ENCODE peak calls at places on chromosome 18, in five cellular contexts. S is A549, R is bronchial epithelial cell, X is left ventricle myocardium inferior, P is HFF-Myc. G is an unnamed sample.

GRCh38 chr18:9468998-9469397 is 6.3 kb upstream of the RALBP1 start:
- DNase-seq in S (no peak), R (no peak), X (no peak), P (no peak), G (no peak)

GRCh38 chr18:64134044-64134757 is 14.7 kb downstream of the LINC00305 start:
- DNase-seq in R (peak; percentile 6), P (no peak), S (peak; percentile 3), X (no peak), G (no peak)

GRCh38 chr18:765764-766549 is 46.1 kb downstream of the YES1 start:
- DNase-seq in R (no peak), S (no peak), P (no peak), X (no peak), G (no peak)

GRCh38 chr18:3450358-3451107 is 561 bp downstream of the TGIF1 start:
- DNase-seq in S (peak; percentile 72), X (peak; percentile 70), R (no peak), P (no peak), G (peak; percentile 49)

GRCh38 chr18:79756826-79757225 is 40.9 kb upstream of the KCNG2 start:
- DNase-seq in S (no peak), P (no peak), R (no peak), X (no peak), G (no peak)

GRCh38 chr18:63850010-63850409 is 37.5 kb upstream of the SERPINB2 start:
- DNase-seq in P (peak; percentile 21), R (peak; percentile 86), X (no peak), S (peak; percentile 62), G (no peak)

GRCh38 chr18:678482-679182 is 21.2 kb downstream of the TYMS start:
- DNase-seq in P (no peak), S (no peak), X (no peak), R (no peak), G (no peak)

GRCh38 chr18:51097046-51097822 is 67.2 kb downstream of the SMAD4 start:
- DNase-seq in S (no peak), R (no peak), P (no peak), X (no peak), G (no peak)

GRCh38 chr18:32763306-32763705 is 9.5 kb downstream of the KLHL14 start:
- DNase-seq in S (no peak), R (no peak), X (no peak), P (no peak), G (no peak)

GRCh38 chr18:29154758-29155725 is 978.1 kb upstream of the CDH2 start:
- DNase-seq in S (peak; percentile 45), P (peak; percentile 87), X (no peak), R (peak; percentile 95), G (no peak)

GRCh38 chr18:27871731-27872130 is 305.2 kb downstream of the CDH2 start:
- DNase-seq in R (no peak), P (no peak), S (no peak), X (no peak), G (no peak)

GRCh38 chr18:12015697-12016062 is 34.4 kb downstream of the IMPA2 start:
- DNase-seq in R (peak; percentile 85), S (no peak), P (no peak), X (peak; percentile 72), G (no peak)

GRCh38 chr18:3623769-3624545 is 174.0 kb downstream of the TGIF1 start:
- DNase-seq in X (peak; percentile 71), P (peak; percentile 87), R (peak; percentile 96), S (peak; percentile 99), G (peak; percentile 32)

GRCh38 chr18:9855686-9856085 is 30.1 kb upstream of the TXNDC2 start:
- DNase-seq in R (no peak), S (no peak), X (no peak), P (no peak), G (no peak)

GRCh38 chr18:21853020-21853419 is 112.4 kb downstream of the MIB1 start:
- DNase-seq in X (no peak), S (no peak), P (no peak), R (no peak), G (no peak)

GRCh38 chr18:52341617-52342381 is 1.8 kb downstream of the DCC start:
- DNase-seq in X (no peak), P (no peak), R (no peak), S (peak; percentile 4), G (no peak)

GRCh38 chr18:52340466-52341378 is 725 bp downstream of the DCC start:
- DNase-seq in S (no peak), R (no peak), X (no peak), P (no peak), G (no peak)

GRCh38 chr18:52345428-52345827 is 5.4 kb downstream of the DCC start:
- DNase-seq in X (no peak), R (no peak), P (no peak), S (no peak), G (no peak)

GRCh38 chr18:52343731-52344340 is 3.8 kb downstream of the DCC start:
- DNase-seq in X (no peak), P (no peak), S (no peak), R (no peak), G (no peak)

GRCh38 chr18:52343138-52343537 is 3.1 kb downstream of the DCC start:
- DNase-seq in S (peak; percentile 29), R (no peak), X (no peak), P (no peak), G (no peak)
- TF ChIP-seq CTCF in S (peak; percentile 24), R (no peak), X (no peak), P (no peak), G (no peak)

DNA sequence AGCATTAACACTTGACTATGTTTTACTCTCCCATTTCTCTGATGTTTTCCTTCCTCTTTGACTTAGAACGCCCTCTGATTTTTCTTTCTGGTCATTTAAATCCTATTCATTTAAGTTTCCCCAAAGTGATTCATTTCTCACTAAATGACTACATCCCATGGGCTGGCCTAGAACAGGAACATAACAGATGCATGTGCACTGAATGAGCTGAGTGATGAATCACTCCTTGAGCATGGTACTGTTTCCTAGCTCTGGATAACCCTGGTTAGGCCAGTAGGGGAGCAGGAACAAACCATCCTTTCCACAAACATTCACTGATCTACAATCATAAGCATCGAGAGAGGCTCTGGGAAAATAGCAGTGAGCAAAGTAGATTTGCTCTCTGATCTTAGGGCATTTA is 221.9 kb upstream of the SETBP1 start:
- DNase-seq in S (no peak), R (peak; percentile 92), P (peak; percentile 31), X (no peak), G (no peak)
- TF ChIP-seq CTCF in S (no peak), R (peak; percentile 8), P (peak; percentile 21), X (no peak), G (no peak)

GRCh38 chr18:23238152-23238531 is 102.9 kb downstream of the CABLES1 start:
- DNase-seq in P (no peak), R (peak; percentile 62), X (no peak), S (no peak), G (no peak)

GRCh38 chr18:23239350-23239692 is 104.0 kb downstream of the CABLES1 start:
- DNase-seq in R (no peak), P (no peak), X (no peak), S (no peak), G (no peak)

GRCh38 chr18:23236876-23237468 is 101.7 kb downstream of the CABLES1 start:
- DNase-seq in X (no peak), S (no peak), R (no peak), P (no peak), G (no peak)

GRCh38 chr18:23238651-23239349 is 103.5 kb downstream of the CABLES1 start:
- DNase-seq in R (no peak), P (no peak), S (no peak), X (no peak), G (no peak)

GRCh38 chr18:23237524-23238151 is 102.4 kb downstream of the CABLES1 start:
- DNase-seq in X (peak; percentile 43), P (no peak), R (peak; percentile 46), S (no peak), G (no peak)
- TF ChIP-seq CTCF in X (peak; percentile 45), P (no peak), R (peak; percentile 31), S (no peak), G (no peak)

GRCh38 chr18:58660915-58661314 is 10.3 kb upstream of the MALT1 start:
- DNase-seq in S (no peak), X (no peak), P (no peak), R (no peak), G (no peak)

GRCh38 chr18:58659691-58660090 is 11.6 kb upstream of the MALT1 start:
- DNase-seq in R (no peak), P (no peak), X (no peak), S (no peak), G (no peak)

GRCh38 chr18:58657494-58657893 is 13.8 kb upstream of the MALT1 start:
- DNase-seq in R (no peak), S (no peak), X (no peak), P (no peak), G (no peak)

GRCh38 chr18:58662118-58662517 is 9.1 kb upstream of the MALT1 start:
- DNase-seq in R (no peak), S (no peak), P (no peak), X (no peak), G (no peak)

DNA sequence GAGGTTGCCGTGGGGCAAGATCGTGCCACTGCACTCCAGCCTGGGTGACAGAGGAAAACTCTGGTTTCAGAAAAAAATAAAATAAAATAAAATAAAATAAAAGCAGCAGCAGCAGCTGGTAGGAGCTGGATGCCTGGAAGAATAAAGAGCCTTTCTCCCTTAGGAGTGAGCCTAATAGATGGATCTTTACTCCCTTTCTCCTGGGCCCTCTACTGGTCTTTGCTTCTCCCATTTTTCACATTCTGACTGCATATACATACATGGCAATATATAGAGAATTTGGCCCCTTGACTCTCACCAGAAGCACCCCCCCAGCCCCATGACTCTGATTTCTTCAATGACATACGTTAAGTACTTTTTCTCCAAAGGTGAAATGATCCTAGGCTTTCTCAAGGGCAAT is 9.8 kb upstream of the MALT1 start:
- DNase-seq in S (no peak), R (no peak), X (no peak), P (no peak), G (no peak)
- TF ChIP-seq CTCF in S (peak; percentile 27), R (peak; percentile 25), X (peak; percentile 56), P (peak; percentile 31), G (no peak)

DNA sequence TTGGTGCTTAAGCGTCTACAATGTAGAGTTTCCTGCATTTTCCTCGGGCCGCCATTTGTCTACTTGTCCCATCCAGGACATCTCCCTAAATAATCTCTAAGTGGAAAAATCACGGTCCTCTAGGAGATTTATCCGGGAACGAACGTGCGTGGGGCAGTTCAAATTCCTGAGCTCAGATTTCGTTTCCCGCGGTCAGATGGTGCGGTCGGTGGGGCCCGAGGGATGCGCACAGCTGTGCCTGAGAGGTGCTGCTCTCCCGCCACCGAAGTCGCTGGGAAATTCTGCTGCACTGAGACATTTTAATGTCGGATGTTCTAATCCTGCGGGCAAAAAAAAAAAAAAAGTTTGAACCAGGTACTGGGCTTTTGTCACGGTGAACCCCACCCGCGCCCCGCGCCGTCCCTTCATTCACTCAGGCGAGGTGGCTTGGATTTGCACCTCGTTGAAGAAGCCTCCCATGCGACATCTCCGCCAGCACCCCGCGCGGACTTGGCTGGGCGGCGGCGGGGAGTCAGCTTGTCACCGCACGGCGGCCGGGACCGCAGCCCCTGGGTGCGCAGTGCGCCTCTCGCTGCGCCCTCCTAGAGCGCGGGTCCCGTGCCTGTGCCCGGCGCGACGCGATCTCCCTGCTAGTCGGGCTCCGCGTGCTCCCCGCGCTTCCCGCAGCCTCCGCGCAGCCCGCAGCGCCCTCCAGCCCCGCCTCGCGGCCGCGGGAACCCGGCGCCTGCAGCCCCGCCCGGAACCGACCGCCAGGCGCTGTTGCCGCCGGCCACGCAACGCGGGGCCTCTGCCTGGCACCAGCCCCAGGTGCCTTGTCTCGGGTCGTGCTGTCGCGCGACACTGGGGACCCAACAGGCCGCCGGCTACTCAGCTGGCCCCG is 192.0 kb upstream of the TCF4 start:
- DNase-seq in X (peak; percentile 44), S (no peak), R (no peak), P (no peak), G (peak; percentile 66)
- TF ChIP-seq CTCF in X (peak; percentile 59), S (no peak), R (peak; percentile 35), P (peak; percentile 4), G (no peak)

GRCh38 chr18:34729264-34729663 is 19.2 kb downstream of the DTNA start:
- DNase-seq in P (no peak), S (peak; percentile 25), R (peak; percentile 58), X (no peak), G (no peak)
- TF ChIP-seq CTCF in P (peak; percentile 57), S (peak; percentile 36), R (peak; percentile 80), X (peak; percentile 58), G (no peak)

G was measured in mesothelial cell of epicardium.